ENCODE peak calls at places on chromosomes 13 and 19, in seven cellular contexts. V is lower lobe of right lung; B is naive thymus-derived CD8-positive, alpha-beta T cell; H is C1 segment of cervical spinal cord; U is Karpas-422; D is germinal center; G is activated T-cell treated with anti-CD3 and anti-CD28 coated beads, Interleukin-2, amount 50 U/mL, for 1 hour. A is an unnamed sample.

GRCh38 chr13:62014299-62014698 is 598.6 kb upstream of the PCDH20 start:
- DNase-seq in U (peak), V (no peak), D (no peak), G (no peak), H (no peak), B (no peak), A (no peak)

GRCh38 chr13:95005300-95005699 is 293.0 kb upstream of the SOX21 start:
- DNase-seq in D (no peak), V (no peak), H (no peak), B (no peak), G (no peak), U (no peak), A (no peak)

GRCh38 chr19:49690073-49690655 is 752 bp upstream of the CPT1C start:
- DNase-seq in D (no peak), G (no peak), V (no peak), B (no peak), H (no peak), U (no peak), A (no peak)

GRCh38 chr13:30696278-30697176 is 38.8 kb upstream of the ALOX5AP start:
- DNase-seq in B (no peak), G (no peak), V (peak), D (no peak), U (no peak), H (peak), A (no peak)

GRCh38 chr13:110503979-110504499 is 57.5 kb downstream of the RAB20 start:
- DNase-seq in D (no peak), H (no peak), V (no peak), B (no peak), G (no peak), U (no peak), A (no peak)

GRCh38 chr13:110546389-110546788 is 15.1 kb downstream of the RAB20 start:
- DNase-seq in B (no peak), V (no peak), H (no peak), D (no peak), G (no peak), U (no peak), A (no peak)

GRCh38 chr13:43363156-43363918 is 340.0 kb downstream of the DNAJC15 start:
- DNase-seq in G (no peak), V (no peak), D (no peak), H (no peak), B (no peak), U (no peak), A (no peak)

GRCh38 chr19:42410371-42410770 is 16.8 kb downstream of the LIPE start:
- DNase-seq in V (peak), B (no peak), U (no peak), D (no peak), H (no peak), G (no peak), A (no peak)

GRCh38 chr13:41651413-41652068 is 194.2 kb downstream of the RGCC start:
- DNase-seq in H (no peak), G (no peak), U (no peak), D (no peak), B (no peak), V (no peak), A (no peak)

GRCh38 chr19:16096281-16096855 is 15.3 kb upstream of the RAB8A start:
- DNase-seq in G (no peak), U (no peak), D (no peak), B (no peak), H (no peak), V (no peak), A (no peak)

GRCh38 chr19:17450264-17451075 is 2.0 kb upstream of the TMEM221 start:
- DNase-seq in V (no peak), G (no peak), D (no peak), U (no peak), B (no peak), H (no peak), A (peak)

GRCh38 chr19:10431254-10431942 is 11.1 kb downstream of the PDE4A start:
- DNase-seq in U (peak), D (peak), H (no peak), V (peak), G (peak), B (no peak), A (peak)

GRCh38 chr13:111270126-111270525 is 50.3 kb upstream of the TEX29 start:
- DNase-seq in H (no peak), U (no peak), D (no peak), B (no peak), V (no peak), G (no peak), A (no peak)

GRCh38 chr19:18773682-18774081 is 17.4 kb downstream of the COMP start:
- DNase-seq in D (no peak), U (no peak), B (no peak), V (no peak), G (no peak), H (no peak), A (no peak)

GRCh38 chr13:46146898-46147297 is 35.1 kb downstream of the LCP1 start:
- DNase-seq in U (peak), G (no peak), D (no peak), B (no peak), V (no peak), H (no peak), A (no peak)

GRCh38 chr19:39265321-39265916 is 2.8 kb upstream of the IFNL2 start:
- DNase-seq in B (no peak), U (no peak), G (no peak), V (no peak), D (no peak), H (no peak), A (no peak)

GRCh38 chr13:26628706-26629105 is 71.2 kb downstream of the WASF3 start:
- DNase-seq in B (no peak), D (no peak), V (no peak), H (no peak), G (no peak), U (peak), A (no peak)

GRCh38 chr19:15811476-15811875 is 4.0 kb downstream of the OR10H1 start:
- DNase-seq in G (no peak), D (no peak), U (no peak), V (no peak), H (no peak), B (no peak), A (no peak)

A was measured in activated effector memory CD4-positive, alpha-beta T cell treated with anti-CD3 and anti-CD28 coated beads, Interleukin-2, amount 50 U/mL, for 16 hours.